ENCODE peak calls at places on chromosome 13, in five cellular contexts. G, R, X, Z and N are unnamed samples.

GRCh38 chr13:111909501-111909900 is 157.4 kb upstream of the SOX1 start:
- DNase-seq in G (peak; percentile 19), R (no peak), X (no peak), Z (no peak), N (no peak)

GRCh38 chr13:29457299-29457698 is 138.2 kb downstream of the SLC7A1 start:
- DNase-seq in X (no peak), R (peak; percentile 79), G (no peak), Z (peak; percentile 79), N (no peak)

GRCh38 chr13:41563501-41564001 is 106.2 kb downstream of the RGCC start:
- DNase-seq in Z (peak; percentile 33), X (no peak), R (peak; percentile 50), G (no peak), N (no peak)

GRCh38 chr13:113094410-113094800 is 11.2 kb upstream of the F7 start:
- DNase-seq in G (no peak), X (no peak), Z (no peak), R (no peak), N (no peak)

GRCh38 chr13:104321756-104322155 is 1255.5 kb upstream of the SLC10A2 start:
- DNase-seq in Z (no peak), G (no peak), R (no peak), X (no peak), N (no peak)

GRCh38 chr13:30111810-30112209 is 195.5 kb downstream of the KATNAL1 start:
- DNase-seq in R (no peak), X (no peak), Z (no peak), G (peak; percentile 54), N (no peak)

GRCh38 chr13:60134376-60134775 is 29.4 kb downstream of the DIAPH3 start:
- DNase-seq in R (no peak), X (no peak), Z (no peak), G (peak; percentile 52), N (no peak)

GRCh38 chr13:43785681-43786471 is 896 bp downstream of the ENOX1 start:
- DNase-seq in R (peak; percentile 63), Z (peak; percentile 76), G (peak; percentile 73), X (no peak), N (peak; percentile 41)

GRCh38 chr13:29369060-29369743 is 226.3 kb downstream of the SLC7A1 start:
- DNase-seq in G (peak; percentile 36), Z (peak; percentile 84), R (peak; percentile 34), X (no peak), N (peak; percentile 50)

GRCh38 chr13:75319244-75319643 is 162.7 kb downstream of the TBC1D4 start:
- DNase-seq in Z (peak; percentile 12), X (no peak), G (no peak), R (peak; percentile 63), N (no peak)

GRCh38 chr13:45873491-45874360 is 22.2 kb upstream of the SIAH3 start:
- DNase-seq in R (no peak), Z (peak; percentile 20), X (no peak), G (no peak), N (no peak)

GRCh38 chr13:52903320-52903719 is 54.9 kb upstream of the PCDH8 start:
- DNase-seq in X (no peak), Z (no peak), G (no peak), R (no peak), N (no peak)

GRCh38 chr13:29805994-29806748 is 44.2 kb downstream of the UBL3 start:
- DNase-seq in Z (no peak), X (no peak), R (no peak), G (no peak), N (no peak)

GRCh38 chr13:26208292-26208691 is 13.8 kb downstream of the RNF6 start:
- DNase-seq in Z (no peak), G (no peak), X (no peak), R (no peak), N (no peak)
- H3K4ac ChIP-seq in Z (no peak overlapping the region), G (no peak overlapping the region), X (no peak overlapping the region), R (no peak overlapping the region), N (no peak overlapping the region)

DNA sequence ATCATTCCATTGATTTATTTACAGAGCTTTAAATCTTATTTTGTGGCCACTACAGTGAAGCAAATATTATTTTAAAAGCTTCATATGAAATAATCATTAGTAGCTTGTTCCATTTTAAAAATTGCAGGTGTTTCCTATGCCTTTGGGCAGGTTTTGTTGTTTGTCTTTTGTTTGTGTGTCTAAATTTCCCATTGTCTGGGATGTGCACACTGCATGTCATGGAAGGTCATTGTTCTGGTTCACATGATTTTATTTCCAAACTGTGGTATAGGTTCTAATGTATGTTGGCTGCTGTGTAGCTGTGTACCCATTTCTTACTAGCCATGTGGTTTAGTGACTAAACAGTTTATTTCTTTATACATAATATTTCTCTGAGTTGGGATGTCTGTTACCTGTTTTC is 65.6 kb downstream of the COL4A2 start:
- DNase-seq in R (no peak), G (no peak), Z (no peak), X (no peak), N (no peak)
- H3K4ac ChIP-seq in R (no peak overlapping the region), G (no peak overlapping the region), Z (no peak overlapping the region), X (no peak overlapping the region), N (no peak overlapping the region)

DNA sequence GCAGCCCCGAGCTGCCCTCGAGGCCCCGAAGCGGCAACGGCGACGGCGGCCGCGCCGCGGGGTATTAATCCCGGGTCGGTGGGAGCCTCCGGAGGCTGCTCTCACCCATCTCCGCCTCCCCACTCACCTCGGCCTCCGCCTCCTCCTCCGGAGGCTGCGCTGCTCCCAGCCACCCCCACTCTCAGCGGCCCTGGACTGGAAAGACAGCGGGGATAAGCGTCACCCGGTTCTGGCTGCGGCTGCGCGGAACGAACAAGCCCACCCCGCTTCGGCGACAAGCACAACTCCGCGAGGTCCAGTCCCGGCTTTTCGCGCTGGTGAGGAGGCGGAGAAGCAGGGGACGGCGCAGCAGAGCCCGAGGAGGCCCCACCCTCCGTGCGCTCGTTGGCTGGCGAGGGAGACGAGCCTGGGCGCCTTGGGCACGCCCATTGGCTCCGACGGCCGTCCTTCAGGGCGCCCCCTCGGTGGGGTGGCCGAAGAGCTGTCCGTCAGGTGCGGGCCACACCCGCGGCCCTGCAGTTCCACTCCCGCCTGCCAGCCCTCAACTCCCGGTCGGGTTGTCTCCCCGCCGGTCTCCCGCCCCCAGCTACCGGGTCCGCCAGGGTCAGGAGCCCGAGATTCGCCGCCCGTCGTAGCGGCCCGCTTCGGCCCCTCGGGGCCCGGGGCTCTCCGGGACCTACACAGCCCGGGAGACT is at the start of gene ZMYM5:
- DNase-seq in X (peak; percentile 96), Z (peak; percentile 99), R (peak; percentile 99), G (peak; percentile 99), N (peak; percentile 98)
- H3K4ac ChIP-seq in X (no peak within 1 kb of the TSS), Z (peak within 1 kb of the TSS; percentile 77), R (peak within 1 kb of the TSS; percentile 85), G (peak within 1 kb of the TSS; percentile 89), N (peak within 1 kb of the TSS; percentile 93)

GRCh38 chr13:100266026-100266425 is 177.1 kb downstream of the PCCA start:
- DNase-seq in G (no peak), R (no peak), X (no peak), Z (no peak), N (no peak)
- H3K4ac ChIP-seq in G (no peak overlapping the region), R (no peak overlapping the region), X (no peak overlapping the region), Z (no peak overlapping the region), N (no peak overlapping the region)